ENCODE peak calls at places on chromosomes 1 and 21, in four cellular contexts. L is upper lobe of right lung, K is fibroblast of villous mesenchyme, G is prostate gland. B is an unnamed sample.

GRCh38 chr1:150875197-150876110 is 945 bp downstream of the ARNT start:
- DNase-seq in L (no peak), K (no peak), G (peak; percentile 11), B (peak; percentile 52)

GRCh38 chr1:40315795-40316594 is 1.1 kb downstream of the COL9A2 start:
- DNase-seq in L (no peak), K (peak; percentile 9), G (no peak), B (no peak)

GRCh38 chr1:235416662-235417049 is 49.4 kb downstream of the TBCE start:
- DNase-seq in L (no peak), K (no peak), G (no peak), B (peak; percentile 71)

GRCh38 chr1:41711581-41711980 is 207.1 kb downstream of the HIVEP3 start:
- DNase-seq in L (peak; percentile 35), K (no peak), G (no peak), B (no peak)

GRCh38 chr21:36861924-36862323 is 104.5 kb downstream of the HLCS start:
- DNase-seq in L (no peak), K (no peak), G (no peak), B (peak; percentile 18)

GRCh38 chr1:110477041-110477440 is 26.1 kb downstream of the PROK1 start:
- DNase-seq in L (no peak), K (peak; percentile 61), G (no peak), B (peak; percentile 75)

GRCh38 chr1:179883739-179884138 is 1.7 kb downstream of the TOR1AIP1 start:
- DNase-seq in L (no peak), K (no peak), G (no peak), B (peak; percentile 5)

GRCh38 chr1:162388615-162389014 is 7.1 kb downstream of the C1orf226 start:
- DNase-seq in L (no peak), K (peak; percentile 87), G (no peak), B (no peak)

GRCh38 chr1:30801826-30802198 is 44.2 kb upstream of the LAPTM5 start:
- DNase-seq in L (peak; percentile 91), K (peak; percentile 62), G (peak; percentile 73), B (peak; percentile 61)

GRCh38 chr1:9626201-9626608 is 25.3 kb upstream of the PIK3CD start:
- DNase-seq in L (no peak), K (no peak), G (no peak), B (no peak)

GRCh38 chr1:184910596-184910995 is 63.7 kb downstream of the NIBAN1 start:
- DNase-seq in L (no peak), K (peak; percentile 61), G (no peak), B (peak; percentile 95)

GRCh38 chr1:74468982-74469603 is 43.3 kb downstream of the LRRC53 start:
- DNase-seq in L (no peak), K (peak; percentile 36), G (no peak), B (peak; percentile 51)

GRCh38 chr1:152047607-152047953 is 10.8 kb upstream of the S100A11 start:
- DNase-seq in L (no peak), K (no peak), G (peak; percentile 93), B (peak; percentile 90)

GRCh38 chr1:44808063-44808937 is at the start of gene BTBD19:
- DNase-seq in L (peak; percentile 85), K (peak; percentile 96), G (no peak), B (peak; percentile 94)

GRCh38 chr1:108199781-108200626 is at the start of gene SLC25A24:
- DNase-seq in L (peak; percentile 95), K (peak; percentile 81), G (peak; percentile 66), B (peak; percentile 67)

GRCh38 chr1:54705153-54705552 is 10.5 kb upstream of the TTC4 start:
- DNase-seq in L (no peak), K (no peak), G (no peak), B (no peak)

GRCh38 chr1:27402349-27402754 is 9.9 kb downstream of the GPR3 start:
- DNase-seq in L (peak; percentile 91), K (peak; percentile 76), G (peak; percentile 83), B (peak; percentile 73)

GRCh38 chr1:232766904-232767303 is 38.3 kb upstream of the MAP10 start:
- DNase-seq in L (no peak), K (no peak), G (no peak), B (no peak)

GRCh38 chr1:192732787-192733186 is 76.1 kb upstream of the RGS2 start:
- DNase-seq in L (no peak), K (no peak), G (no peak), B (no peak)

GRCh38 chr1:38026592-38027200 is 14.2 kb downstream of the UTP11 start:
- DNase-seq in L (peak; percentile 88), K (peak; percentile 56), G (peak; percentile 69), B (no peak)

GRCh38 chr21:46051821-46052675 is 45.9 kb upstream of the COL6A2 start:
- DNase-seq in L (no peak), K (no peak), G (no peak), B (no peak)

GRCh38 chr1:204286841-204287387 is 72.8 kb downstream of the PLEKHA6 start:
- DNase-seq in L (peak; percentile 75), K (peak; percentile 58), G (peak; percentile 86), B (no peak)

GRCh38 chr1:225482489-225482950 is 54.7 kb upstream of the LBR start:
- DNase-seq in L (peak; percentile 30), K (peak; percentile 30), G (no peak), B (peak; percentile 87)

GRCh38 chr1:53176452-53177344 is 19.9 kb upstream of the CPT2 start:
- DNase-seq in L (peak; percentile 77), K (peak; percentile 57), G (peak; percentile 78), B (peak; percentile 74)

GRCh38 chr1:15410223-15410883 is 665 bp downstream of the EFHD2 start:
- DNase-seq in L (no peak), K (no peak), G (no peak), B (no peak)

GRCh38 chr1:197924516-197925123 is 7.4 kb downstream of the LHX9 start:
- DNase-seq in L (no peak), K (peak; percentile 58), G (peak; percentile 39), B (peak; percentile 57)

GRCh38 chr1:4267381-4268261 is 367.5 kb upstream of the C1orf174 start:
- DNase-seq in L (no peak), K (no peak), G (no peak), B (no peak)

GRCh38 chr1:66351913-66352312 is 182.0 kb upstream of the SGIP1 start:
- DNase-seq in L (no peak), K (no peak), G (no peak), B (no peak)

GRCh38 chr1:112614460-112615065 is 4.4 kb downstream of the ST7L start:
- DNase-seq in L (no peak), K (peak; percentile 73), G (no peak), B (peak; percentile 79)

GRCh38 chr21:20443558-20444155 is 554.6 kb upstream of the NCAM2 start:
- DNase-seq in L (no peak), K (no peak), G (no peak), B (no peak)
- TF ChIP-seq CTCF in L (peak; percentile 45), K (no peak), G (peak; percentile 35), B (no peak)

GRCh38 chr21:38495242-38495641 is 3.0 kb downstream of the ERG start:
- DNase-seq in L (no peak), K (no peak), G (no peak), B (no peak)

GRCh38 chr21:38496224-38496623 is 2.1 kb downstream of the ERG start:
- DNase-seq in L (no peak), K (no peak), G (no peak), B (no peak)

GRCh38 chr21:38498057-38498833 is at the start of gene ERG:
- DNase-seq in L (no peak), K (no peak), G (no peak), B (no peak)

GRCh38 chr21:38500073-38500472 is 1.8 kb upstream of the ERG start:
- DNase-seq in L (no peak), K (no peak), G (no peak), B (no peak)

DNA sequence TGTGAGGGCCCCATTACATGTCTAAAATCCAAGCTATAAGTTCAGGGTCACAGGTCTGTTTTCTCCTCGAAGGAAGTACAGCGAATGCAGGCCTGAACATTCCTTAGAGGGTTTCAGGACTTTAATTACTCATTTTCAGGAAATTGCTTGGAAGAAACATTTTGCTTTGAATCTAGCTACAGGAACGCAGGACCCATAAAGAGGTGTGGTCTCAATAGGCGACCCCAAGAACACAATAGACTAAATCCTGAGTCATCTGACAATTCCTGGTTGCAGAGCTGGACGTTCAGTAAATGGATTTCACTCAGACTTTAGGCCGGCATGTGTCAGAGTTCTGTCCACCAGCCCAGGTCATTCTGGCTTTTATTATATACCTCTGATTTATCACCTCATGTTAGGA is 1.0 kb upstream of the ERG start:
- DNase-seq in L (no peak), K (no peak), G (no peak), B (peak; percentile 10)
- H3K4me3 ChIP-seq in L (no peak overlapping the region), K (no peak overlapping the region), G (no peak overlapping the region), B (no peak overlapping the region)

DNA sequence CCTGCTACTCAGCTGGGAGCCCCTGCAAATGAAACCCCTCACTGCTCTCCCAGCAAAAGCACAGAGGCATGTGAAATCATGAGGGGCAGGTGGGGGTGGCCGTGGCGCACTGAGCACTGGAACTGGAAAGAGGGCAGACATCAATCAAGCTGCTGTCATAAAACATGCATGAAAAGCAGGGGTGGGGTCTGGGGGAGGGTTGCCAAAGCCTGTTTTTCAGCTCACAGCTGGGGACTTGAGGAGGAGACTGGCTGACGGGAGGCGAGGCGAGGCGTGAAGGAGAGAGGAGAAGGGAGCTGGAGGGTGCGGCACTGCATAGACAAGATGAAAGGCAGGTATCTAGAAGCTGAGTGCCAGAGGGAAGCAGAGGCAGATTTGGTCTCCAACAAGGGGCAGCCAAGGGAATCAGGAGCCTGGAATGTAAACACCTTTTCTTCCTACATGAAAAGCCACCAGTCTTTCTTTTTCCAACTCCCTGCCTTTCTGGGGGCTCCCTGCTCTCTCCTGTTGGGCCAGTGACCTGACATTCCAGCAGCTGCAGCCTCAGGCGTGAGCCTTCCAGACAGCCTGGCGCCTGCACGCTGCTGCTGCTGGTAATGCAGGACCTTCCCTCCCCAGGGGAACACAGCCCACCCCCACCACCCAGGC is 87.0 kb downstream of the NMNAT2 start:
- DNase-seq in L (no peak), K (no peak), G (no peak), B (no peak)
- TF ChIP-seq CTCF in L (no peak), K (no peak), G (no peak), B (peak; percentile 1)

GRCh38 chr1:201385299-201385891 is 7.9 kb upstream of the TNNT2 start:
- DNase-seq in L (peak; percentile 84), K (peak; percentile 14), G (peak; percentile 73), B (peak; percentile 30)

GRCh38 chr1:201381130-201381529 is 3.6 kb upstream of the TNNT2 start:
- DNase-seq in L (peak; percentile 92), K (no peak), G (peak; percentile 39), B (no peak)

GRCh38 chr1:201384406-201384782 is 6.9 kb upstream of the TNNT2 start:
- DNase-seq in L (no peak), K (no peak), G (no peak), B (no peak)

GRCh38 chr1:201386208-201386607 is 8.7 kb upstream of the TNNT2 start:
- DNase-seq in L (no peak), K (no peak), G (no peak), B (no peak)

DNA sequence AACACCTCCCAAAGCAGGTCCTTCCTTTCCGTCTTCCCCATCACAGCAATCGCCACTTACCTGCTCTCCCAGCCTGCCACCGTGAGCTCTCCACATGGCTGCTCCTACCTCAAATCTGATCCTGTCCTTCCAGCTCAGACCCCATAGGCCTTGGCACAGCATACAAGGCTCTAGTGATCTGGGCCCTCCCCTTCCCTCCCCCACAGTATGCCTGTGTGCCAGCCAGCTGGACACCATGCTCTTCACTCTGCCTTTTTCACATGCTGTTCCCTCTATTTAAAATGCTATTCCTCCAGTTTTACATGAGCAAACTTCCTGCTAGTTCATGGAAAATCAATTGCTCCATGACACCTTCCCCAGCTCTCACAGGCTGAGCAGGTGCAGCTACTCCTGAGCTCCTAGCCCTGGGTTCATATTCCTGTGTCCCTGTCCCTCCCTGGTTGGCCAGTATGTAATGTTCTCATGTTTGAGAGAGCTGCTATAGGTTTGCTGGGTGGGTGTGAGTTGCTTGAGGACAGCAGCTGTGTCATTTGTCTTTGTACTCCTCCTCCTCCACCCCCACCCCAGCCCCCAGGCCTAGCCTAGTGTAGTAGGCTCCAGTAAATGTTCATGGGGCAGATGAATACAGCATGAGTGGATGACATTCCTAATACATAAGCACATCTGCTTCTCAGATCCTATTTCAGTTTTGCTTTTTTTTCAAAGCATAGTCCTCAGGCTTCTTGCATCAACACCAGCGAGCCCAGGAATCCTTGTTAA is 6.3 kb upstream of the TNNT2 start:
- DNase-seq in L (no peak), K (peak; percentile 75), G (no peak), B (peak; percentile 82)
- H3K4me3 ChIP-seq in L (no peak overlapping the region), K (no peak overlapping the region), G (no peak overlapping the region), B (no peak overlapping the region)